ENCODE peak calls at places on chromosomes 13 and 19, in eight cellular contexts. C, V, S, I, K, J, R and M are unnamed samples.

GRCh38 chr19:52600639-52601024 is 30.5 kb downstream of the ZNF701 start:
- DNase-seq in C (peak; percentile 27), V (peak; percentile 33), S (peak; percentile 62), I (peak; percentile 3), K (no peak), J (no peak), R (peak; percentile 22), M (no peak)

GRCh38 chr13:106063591-106064308 is 471.7 kb downstream of the EFNB2 start:
- DNase-seq in C (no peak), V (no peak), S (no peak), I (peak; percentile 83), K (no peak), J (no peak), R (no peak), M (peak; percentile 67)

GRCh38 chr19:19578241-19578640 is 40.2 kb downstream of the CILP2 start:
- DNase-seq in C (no peak), V (no peak), S (no peak), I (no peak), K (no peak), J (no peak), R (no peak), M (no peak)

GRCh38 chr19:662962-663681 is at the start of gene RNF126:
- DNase-seq in C (peak; percentile 93), V (peak; percentile 96), S (peak; percentile 96), I (peak; percentile 88), K (peak; percentile 96), J (peak; percentile 99), R (peak; percentile 92), M (peak; percentile 93)

GRCh38 chr13:73844986-73845385 is 289.2 kb downstream of the KLF12 start:
- DNase-seq in C (no peak), V (no peak), S (no peak), I (peak; percentile 67), K (no peak), J (no peak), R (no peak), M (no peak)

GRCh38 chr13:91904005-91904404 is 505.6 kb downstream of the GPC5 start:
- DNase-seq in C (no peak), V (no peak), S (no peak), I (no peak), K (no peak), J (no peak), R (no peak), M (no peak)

GRCh38 chr19:42121036-42121621 is 11.1 kb downstream of the POU2F2 start:
- DNase-seq in C (no peak), V (no peak), S (no peak), I (no peak), K (no peak), J (no peak), R (no peak), M (no peak)

GRCh38 chr19:37817180-37817911 is 38.0 kb upstream of the ZNF573 start:
- DNase-seq in C (peak; percentile 81), V (peak; percentile 33), S (peak; percentile 90), I (peak; percentile 3), K (peak; percentile 40), J (peak; percentile 91), R (peak; percentile 59), M (no peak)

GRCh38 chr13:112616586-112617381 is 28.8 kb upstream of the TUBGCP3 start:
- DNase-seq in C (peak; percentile 49), V (no peak), S (no peak), I (peak; percentile 52), K (no peak), J (peak; percentile 89), R (peak; percentile 39), M (peak; percentile 73)

GRCh38 chr13:109226631-109227030 is 559.8 kb downstream of the IRS2 start:
- DNase-seq in C (no peak), V (no peak), S (no peak), I (no peak), K (no peak), J (no peak), R (no peak), M (no peak)

GRCh38 chr13:51541809-51542258 is 42.4 kb upstream of the WDFY2 start:
- DNase-seq in C (peak; percentile 46), V (peak; percentile 64), S (no peak), I (no peak), K (no peak), J (no peak), R (no peak), M (no peak)

GRCh38 chr13:29081036-29081435 is 260.9 kb downstream of the MTUS2 start:
- DNase-seq in C (no peak), V (no peak), S (no peak), I (no peak), K (no peak), J (no peak), R (no peak), M (no peak)

GRCh38 chr19:807627-808175 is 10.4 kb downstream of the PTBP1 start:
- DNase-seq in C (no peak), V (no peak), S (no peak), I (no peak), K (no peak), J (no peak), R (no peak), M (no peak)

GRCh38 chr13:25292301-25292700 is 5.0 kb upstream of the MTMR6 start:
- DNase-seq in C (no peak), V (no peak), S (no peak), I (peak; percentile 47), K (no peak), J (no peak), R (no peak), M (no peak)

GRCh38 chr13:42548731-42549554 is 25.0 kb upstream of the TNFSF11 start:
- DNase-seq in C (no peak), V (peak; percentile 26), S (peak; percentile 67), I (no peak), K (no peak), J (peak; percentile 75), R (peak; percentile 30), M (no peak)

DNA sequence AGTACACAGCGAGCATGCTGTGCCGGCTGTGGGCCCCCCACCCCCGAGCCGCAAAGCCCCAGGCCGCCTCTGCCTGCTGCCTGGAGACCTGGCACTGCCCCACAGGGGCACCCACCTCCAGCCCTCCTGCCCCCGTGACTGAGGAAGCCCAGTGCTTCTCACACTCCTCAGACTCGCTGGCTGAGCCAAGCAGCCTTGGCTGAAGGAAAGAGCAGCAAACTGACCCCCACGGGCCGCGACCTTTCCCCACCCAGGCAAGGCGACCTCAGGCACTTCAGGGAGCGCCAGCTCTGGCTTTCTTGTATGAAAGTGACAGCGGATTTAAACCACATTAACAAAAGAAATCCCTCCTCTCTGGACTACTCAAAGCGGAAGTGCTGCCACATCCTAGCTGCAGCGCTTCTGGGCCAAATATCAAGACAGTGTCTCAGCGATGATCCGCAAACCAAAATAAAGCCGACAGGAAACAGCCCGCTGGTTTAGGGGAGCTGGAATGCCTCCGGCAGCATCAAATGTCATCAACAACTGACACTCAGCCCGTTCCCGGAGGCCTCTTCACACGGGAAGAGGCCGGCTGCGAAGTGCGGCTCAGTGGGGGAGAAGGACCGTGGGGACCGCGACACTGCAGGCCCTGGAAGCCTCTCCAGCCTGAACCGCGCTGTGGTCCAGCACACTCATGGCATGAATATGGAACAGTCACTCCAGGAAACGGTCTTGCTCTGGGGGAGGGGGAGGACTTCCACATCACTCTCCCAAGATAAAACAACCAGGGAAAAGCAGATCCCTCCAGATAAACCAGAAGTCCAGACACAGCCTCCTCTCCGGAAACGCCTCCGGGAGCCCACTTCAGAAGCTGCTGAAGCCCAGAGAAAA is 1.5 kb downstream of the RASA3 start:
- DNase-seq in C (peak; percentile 51), V (no peak), S (peak; percentile 81), I (peak; percentile 91), K (no peak), J (no peak), R (peak; percentile 59), M (peak; percentile 93)
- TF ChIP-seq POLR2A in C (peak; percentile 13), V (no peak), S (no peak), I (peak; percentile 93), K (no peak), J (peak; percentile 22), R (no peak), M (peak; percentile 21)

GRCh38 chr19:57410748-57411671 is at the start of gene ZNF17:
- DNase-seq in C (peak; percentile 93), V (peak; percentile 95), S (peak; percentile 96), I (peak; percentile 94), K (peak; percentile 82), J (peak; percentile 97), R (peak; percentile 95), M (peak; percentile 99)
- TF ChIP-seq POLR2A in C (peak; percentile 41), V (no peak), S (peak; percentile 28), I (no peak), K (peak; percentile 20), J (no peak), R (no peak), M (peak; percentile 62)

DNA sequence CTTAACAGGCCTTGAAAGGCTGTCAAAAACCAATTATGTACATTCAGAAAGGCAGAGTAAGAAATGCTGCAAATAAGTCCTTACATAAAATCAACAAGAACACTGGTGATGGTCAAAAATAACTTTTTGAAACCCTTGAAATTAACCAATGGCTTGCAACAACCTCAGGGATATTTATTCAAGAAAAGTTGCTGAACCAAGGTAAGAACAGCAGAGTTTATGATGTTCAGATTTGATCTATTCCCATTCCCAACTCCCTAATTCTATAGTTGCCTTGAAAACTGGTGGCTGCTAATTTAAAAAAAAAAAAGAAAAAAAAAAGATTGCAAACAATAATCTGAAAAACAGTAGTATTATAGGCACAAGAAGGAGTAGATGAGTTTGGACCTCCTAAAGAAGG is 109.8 kb upstream of the UFM1 start:
- DNase-seq in C (no peak), V (no peak), S (no peak), I (no peak), K (no peak), J (no peak), R (no peak), M (no peak)
- TF ChIP-seq POLR2A in C (no peak), V (no peak), S (no peak), I (no peak), K (no peak), J (no peak), R (no peak), M (no peak)

DNA sequence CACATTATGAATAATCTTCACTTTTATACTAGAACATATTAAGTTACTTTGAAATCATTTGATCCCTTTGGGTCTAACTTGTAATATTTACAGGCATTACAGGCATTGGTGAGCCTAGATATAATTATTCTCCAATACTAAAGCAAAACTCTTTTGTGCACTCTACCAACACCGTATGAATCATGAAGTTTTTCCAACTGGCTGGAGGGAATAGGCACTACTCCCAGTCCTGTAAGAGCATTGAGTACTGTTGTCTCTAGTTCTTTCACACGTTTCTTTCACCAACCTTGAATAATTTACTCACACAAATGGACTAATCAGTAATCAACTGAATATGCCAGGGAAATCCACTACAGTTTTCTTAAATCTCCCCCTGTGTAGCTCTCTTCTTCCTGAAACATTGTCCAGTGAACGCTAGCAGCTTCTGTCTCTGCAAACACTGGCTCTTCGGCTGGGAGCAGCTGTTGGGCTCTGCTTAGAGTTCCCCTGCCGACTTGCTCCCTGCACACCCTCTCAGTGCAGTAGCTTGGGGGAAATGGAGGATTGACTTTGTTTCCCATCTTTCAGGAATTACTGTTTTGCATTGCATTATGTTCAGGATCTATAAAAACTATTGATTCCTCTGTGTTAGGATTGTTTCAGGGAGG is 476.7 kb downstream of the RFC3 start:
- DNase-seq in C (no peak), V (no peak), S (no peak), I (no peak), K (no peak), J (no peak), R (no peak), M (no peak)
- TF ChIP-seq POLR2A in C (no peak), V (no peak), S (no peak), I (no peak), K (no peak), J (no peak), R (no peak), M (no peak)